ENCODE peak calls at places on chromosome 6, in ten cellular contexts. D is lower lobe of right lung, O is OCI-LY7, I is body of pancreas, U is MM.1S, P is aorta, C is heart left ventricle, X is breast epithelium, Z is ovary, L is IMR-90. S is an unnamed sample.

GRCh38 chr6:170053966-170054661 is 236.8 kb downstream of the DLL1 start:
- DNase-seq in D (no peak), O (no peak), I (no peak), U (no peak), P (no peak), C (peak), X (no peak), Z (no peak), L (no peak), S (no peak)

GRCh38 chr6:155078331-155078745 is 83.2 kb downstream of the TIAM2 start:
- DNase-seq in D (no peak), O (no peak), I (no peak), U (no peak), P (no peak), C (no peak), X (no peak), Z (peak), L (no peak), S (no peak)

GRCh38 chr6:19349429-19349828 is 487.7 kb upstream of the ID4 start:
- DNase-seq in D (no peak), O (no peak), I (no peak), U (no peak), P (no peak), C (no peak), X (no peak), Z (no peak), L (no peak), S (no peak)

GRCh38 chr6:87702589-87702945 is 534 bp upstream of the AKIRIN2 start:
- DNase-seq in D (no peak), O (peak), I (no peak), U (no peak), P (no peak), C (no peak), X (no peak), Z (no peak), L (peak), S (no peak)

GRCh38 chr6:19663479-19663878 is 173.7 kb upstream of the ID4 start:
- DNase-seq in D (no peak), O (no peak), I (no peak), U (no peak), P (no peak), C (no peak), X (no peak), Z (no peak), L (no peak), S (no peak)

GRCh38 chr6:148492654-148493290 is 150.1 kb downstream of the SASH1 start:
- DNase-seq in D (no peak), O (no peak), I (no peak), U (no peak), P (no peak), C (no peak), X (no peak), Z (no peak), L (no peak), S (no peak)

GRCh38 chr6:125095501-125096301 is 57.9 kb upstream of the TPD52L1 start:
- DNase-seq in D (no peak), O (no peak), I (no peak), U (no peak), P (no peak), C (no peak), X (no peak), Z (no peak), L (peak), S (peak)

GRCh38 chr6:40986871-40987270 is 52.1 kb downstream of the UNC5CL start:
- DNase-seq in D (no peak), O (no peak), I (no peak), U (no peak), P (no peak), C (no peak), X (no peak), Z (no peak), L (no peak), S (no peak)

GRCh38 chr6:94487371-94487770 is 1068.0 kb upstream of the EPHA7 start:
- DNase-seq in D (no peak), O (no peak), I (no peak), U (no peak), P (no peak), C (no peak), X (no peak), Z (no peak), L (no peak), S (no peak)

GRCh38 chr6:131216277-131216676 is 81.0 kb downstream of the AKAP7 start:
- DNase-seq in D (no peak), O (no peak), I (no peak), U (no peak), P (no peak), C (no peak), X (no peak), Z (no peak), L (no peak), S (no peak)
- H3K27ac ChIP-seq in D (no peak), O (no peak), I (no peak), U (no peak), P (no peak), C (peak), X (no peak), Z (no peak), L (no peak), S (no peak)

GRCh38 chr6:157610451-157610999 is 212.5 kb upstream of the SNX9 start:
- DNase-seq in D (no peak), O (no peak), I (no peak), U (no peak), P (no peak), C (no peak), X (no peak), Z (no peak), L (no peak), S (no peak)

GRCh38 chr6:157613011-157613522 is 210.0 kb upstream of the SNX9 start:
- DNase-seq in D (no peak), O (no peak), I (no peak), U (no peak), P (no peak), C (no peak), X (no peak), Z (no peak), L (peak), S (no peak)

GRCh38 chr6:157609556-157609955 is 213.5 kb upstream of the SNX9 start:
- DNase-seq in D (no peak), O (no peak), I (no peak), U (no peak), P (no peak), C (no peak), X (no peak), Z (no peak), L (no peak), S (no peak)

GRCh38 chr6:157609117-157609516 is 213.9 kb upstream of the SNX9 start:
- DNase-seq in D (no peak), O (no peak), I (no peak), U (no peak), P (no peak), C (no peak), X (no peak), Z (no peak), L (no peak), S (no peak)

GRCh38 chr6:157611406-157611805 is 211.6 kb upstream of the SNX9 start:
- DNase-seq in D (no peak), O (no peak), I (peak), U (no peak), P (no peak), C (no peak), X (no peak), Z (no peak), L (no peak), S (peak)
- H3K27ac ChIP-seq in D (no peak), O (no peak), I (no peak), U (no peak), P (no peak), C (no peak), X (no peak), Z (no peak), L (no peak), S (no peak)

GRCh38 chr6:168035098-168035660 is 37.7 kb downstream of the KIF25 start:
- DNase-seq in D (peak), O (no peak), I (peak), U (no peak), P (peak), C (peak), X (no peak), Z (peak), L (peak), S (no peak)
- H3K27ac ChIP-seq in D (peak), O (no peak), I (peak), U (no peak), P (no peak), C (peak), X (peak), Z (no peak), L (peak), S (peak)

GRCh38 chr6:1701668-1702353 is 92.1 kb downstream of the FOXC1 start:
- DNase-seq in D (no peak), O (no peak), I (no peak), U (no peak), P (peak), C (no peak), X (no peak), Z (no peak), L (peak), S (no peak)
- H3K27ac ChIP-seq in D (no peak), O (no peak), I (no peak), U (no peak), P (peak), C (no peak), X (no peak), Z (no peak), L (peak), S (no peak)

GRCh38 chr6:7087491-7087979 is 20.2 kb upstream of the RREB1 start:
- DNase-seq in D (no peak), O (no peak), I (no peak), U (peak), P (no peak), C (no peak), X (no peak), Z (no peak), L (no peak), S (no peak)
- H3K27ac ChIP-seq in D (peak), O (no peak), I (no peak), U (peak), P (no peak), C (no peak), X (peak), Z (no peak), L (no peak), S (no peak)

DNA sequence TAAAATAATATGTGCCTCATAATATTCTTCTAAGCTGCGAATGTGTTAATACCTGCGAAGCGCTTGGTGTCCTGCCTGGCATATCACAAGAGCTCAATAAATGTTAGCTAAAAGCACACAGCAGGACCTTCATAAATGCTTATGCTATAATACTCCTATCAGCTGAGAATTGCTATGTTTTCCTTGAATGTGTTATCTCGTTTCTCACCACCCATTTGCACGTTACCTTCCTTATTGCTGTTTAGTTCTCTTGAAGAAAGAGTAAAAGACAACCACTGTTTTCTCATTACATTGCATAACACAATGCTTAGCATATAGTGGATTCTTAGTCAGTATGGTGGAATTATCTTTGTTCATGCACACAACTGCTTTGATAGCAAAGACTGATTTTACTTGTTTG is 76.6 kb downstream of the EDN1 start:
- DNase-seq in D (no peak), O (no peak), I (no peak), U (no peak), P (no peak), C (no peak), X (no peak), Z (no peak), L (no peak), S (no peak)
- H3K27ac ChIP-seq in D (no peak), O (no peak), I (no peak), U (no peak), P (no peak), C (no peak), X (no peak), Z (no peak), L (no peak), S (no peak)

DNA sequence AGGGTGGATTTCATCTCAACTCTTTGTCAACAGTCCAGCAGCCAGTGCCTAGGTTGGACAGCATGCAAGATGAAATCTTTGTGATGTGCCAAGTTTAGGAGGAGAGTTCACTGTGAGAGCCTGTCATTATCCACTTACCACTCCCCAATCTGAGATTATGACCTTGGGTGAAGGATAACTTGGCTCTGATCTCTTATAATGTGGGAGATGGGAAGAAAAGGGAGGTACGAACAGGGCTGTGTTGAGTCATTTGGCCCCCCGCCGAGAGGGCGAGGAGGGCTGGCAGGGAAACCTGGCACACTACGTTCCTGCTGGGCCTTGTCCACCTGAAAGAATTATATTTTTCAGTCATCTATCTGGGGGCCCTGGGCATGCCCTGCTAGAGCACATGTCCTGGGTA is 35.8 kb downstream of the LAMA4 start:
- DNase-seq in D (no peak), O (no peak), I (no peak), U (no peak), P (peak), C (peak), X (no peak), Z (peak), L (no peak), S (peak)
- H3K27ac ChIP-seq in D (peak), O (no peak), I (no peak), U (no peak), P (no peak), C (peak), X (peak), Z (no peak), L (peak), S (no peak)